ENCODE peak calls at places on chromosomes 2 and 18, in six cellular contexts. X is central memory CD8-positive, alpha-beta T cell; Q is activated T-helper 2 cell treated with anti-CD3 and anti-CD28 coated beads, Interferon-gamma antibody, Interleukin-2, Interleukin-4, amounts not matched to agents 10 μg/mL and 5 μg/mL and 100 μg/mL, durations not matched to agents 14 hours and 24 hours and 36 hours; J is Peyer's patch; G is esophagus squamous epithelium; K is GM19239. T is an unnamed sample.

GRCh38 chr2:95292623-95293260 is 4.4 kb upstream of the KCNIP3 start:
- DNase-seq in G (no peak), X (no peak), Q (no peak), J (no peak), K (no peak), T (no peak)

GRCh38 chr18:57843403-57843802 is 40.3 kb upstream of the ATP8B1 start:
- DNase-seq in X (no peak), K (no peak), Q (no peak), G (no peak), J (no peak), T (no peak)

GRCh38 chr2:101770672-101771071 is 73.2 kb downstream of the MAP4K4 start:
- DNase-seq in J (peak; percentile 75), K (no peak), Q (no peak), X (no peak), G (no peak), T (no peak)

GRCh38 chr2:28422903-28423741 is 30.5 kb downstream of the FOSL2 start:
- DNase-seq in Q (no peak), X (no peak), K (no peak), J (no peak), G (no peak), T (no peak)

GRCh38 chr18:28884304-28884703 is 707.4 kb upstream of the CDH2 start:
- DNase-seq in Q (no peak), K (no peak), X (no peak), J (no peak), G (no peak), T (no peak)

GRCh38 chr18:38751897-38752296 is 1186.3 kb upstream of the CELF4 start:
- DNase-seq in G (no peak), X (no peak), J (no peak), K (no peak), Q (no peak), T (peak; percentile 79)

GRCh38 chr2:178420463-178420990 is 30.4 kb downstream of the PRKRA start:
- DNase-seq in Q (no peak), G (no peak), X (no peak), J (no peak), K (no peak), T (no peak)

GRCh38 chr18:7038330-7038846 is 79.2 kb downstream of the LAMA1 start:
- DNase-seq in Q (no peak), J (peak; percentile 76), K (no peak), X (no peak), G (no peak), T (no peak)

GRCh38 chr2:166361351-166362153 is 14.2 kb downstream of the SCN9A start:
- DNase-seq in Q (no peak), X (no peak), G (no peak), J (no peak), K (no peak), T (no peak)

GRCh38 chr18:37355772-37356171 is 209.8 kb downstream of the CELF4 start:
- DNase-seq in Q (no peak), G (no peak), X (no peak), K (no peak), J (no peak), T (no peak)

GRCh38 chr2:127454595-127455565 is 36.7 kb downstream of the PROC start:
- DNase-seq in Q (no peak), K (no peak), G (no peak), X (no peak), J (peak; percentile 92), T (no peak)

GRCh38 chr2:136356111-136357033 is 238.4 kb upstream of the CXCR4 start:
- DNase-seq in X (no peak), K (no peak), G (no peak), Q (no peak), J (no peak), T (no peak)

GRCh38 chr18:11176416-11176815 is 27.0 kb upstream of the PIEZO2 start:
- DNase-seq in J (no peak), K (no peak), Q (no peak), X (no peak), G (no peak), T (no peak)

GRCh38 chr2:43676322-43677050 is at the start of gene C1GALT1C1L:
- DNase-seq in Q (peak; percentile 22), K (no peak), X (no peak), G (no peak), J (peak; percentile 60), T (peak; percentile 52)

GRCh38 chr2:69499242-69499641 is 62.0 kb upstream of the NFU1 start:
- DNase-seq in Q (no peak), X (no peak), J (no peak), G (no peak), K (peak; percentile 23), T (no peak)

GRCh38 chr2:20485612-20485926 is 38.7 kb downstream of the RHOB start:
- DNase-seq in G (no peak), X (no peak), K (no peak), J (no peak), Q (no peak), T (no peak)

GRCh38 chr2:222844323-222844722 is 16.5 kb upstream of the ACSL3 start:
- DNase-seq in G (no peak), X (no peak), Q (no peak), J (no peak), K (no peak), T (no peak)

GRCh38 chr2:43152186-43152585 is 74.2 kb downstream of the ZFP36L2 start:
- DNase-seq in G (no peak), Q (no peak), X (no peak), K (no peak), J (no peak), T (no peak)

GRCh38 chr2:96826546-96827278 is 10.6 kb downstream of the CNNM3 start:
- DNase-seq in K (no peak), Q (no peak), X (no peak), G (no peak), J (no peak), T (no peak)

GRCh38 chr18:63553117-63553516 is 10.9 kb downstream of the SERPINB12 start:
- DNase-seq in J (no peak), X (no peak), G (no peak), K (no peak), Q (no peak), T (no peak)

GRCh38 chr2:44850016-44850415 is 91.5 kb upstream of the SIX3 start:
- DNase-seq in G (no peak), K (no peak), J (no peak), Q (no peak), X (no peak), T (no peak)

GRCh38 chr2:168028377-168028776 is 219.0 kb downstream of the STK39 start:
- DNase-seq in X (no peak), G (no peak), J (no peak), Q (no peak), K (no peak), T (no peak)

GRCh38 chr2:207589143-207589542 is 36.1 kb downstream of the METTL21A start:
- DNase-seq in X (no peak), G (no peak), J (no peak), Q (no peak), K (no peak), T (no peak)

GRCh38 chr2:36562245-36562644 is 35.7 kb downstream of the FEZ2 start:
- DNase-seq in G (no peak), J (no peak), K (no peak), X (no peak), Q (no peak), T (no peak)

GRCh38 chr2:134919360-134920210 is 963 bp downstream of the CCNT2 start:
- DNase-seq in G (no peak), J (peak; percentile 61), K (no peak), X (peak; percentile 27), Q (no peak), T (no peak)

GRCh38 chr2:96138146-96139145 is at the start of gene ASTL:
- DNase-seq in Q (peak; percentile 51), K (no peak), X (peak; percentile 49), J (peak; percentile 78), G (no peak), T (no peak)